ENCODE peak calls at places on chromosomes 11 and 22, in ten cellular contexts. One of them, this sample, is unnamed.

GRCh38 chr22:50292643-50293440 is 14.6 kb downstream of the PLXNB2 start:
- DNase-seq in adrenal gland: no peak
- DNase-seq in foreskin fibroblast: no peak
- DNase-seq in heart left ventricle: no peak
- DNase-seq in prostate gland: no peak
- DNase-seq in dorsolateral prefrontal cortex: no peak
- DNase-seq in fibroblast of pulmonary artery: no peak
- DNase-seq in CD4-positive, alpha-beta T cell: no peak
- DNase-seq in neural crest cell: no peak
- DNase-seq in AG10803: no peak
- DNase-seq in this sample: no peak

GRCh38 chr22:49807780-49808708 is 19.6 kb downstream of the BRD1 start:
- DNase-seq in prostate gland: no peak
- DNase-seq in AG10803: no peak
- DNase-seq in CD4-positive, alpha-beta T cell: no peak
- DNase-seq in fibroblast of pulmonary artery: peak
- DNase-seq in neural crest cell: no peak
- DNase-seq in foreskin fibroblast: no peak
- DNase-seq in heart left ventricle: no peak
- DNase-seq in adrenal gland: no peak
- DNase-seq in dorsolateral prefrontal cortex: no peak
- DNase-seq in this sample: no peak

GRCh38 chr22:49963647-49964026 is 3.1 kb downstream of the PIM3 start:
- DNase-seq in AG10803: no peak
- DNase-seq in prostate gland: peak
- DNase-seq in neural crest cell: no peak
- DNase-seq in CD4-positive, alpha-beta T cell: no peak
- DNase-seq in dorsolateral prefrontal cortex: no peak
- DNase-seq in adrenal gland: peak
- DNase-seq in heart left ventricle: no peak
- DNase-seq in fibroblast of pulmonary artery: no peak
- DNase-seq in foreskin fibroblast: no peak
- DNase-seq in this sample: no peak

GRCh38 chr22:42304021-42304790 is 33.8 kb upstream of the TCF20 start:
- DNase-seq in prostate gland: no peak
- DNase-seq in foreskin fibroblast: no peak
- DNase-seq in adrenal gland: no peak
- DNase-seq in AG10803: no peak
- DNase-seq in dorsolateral prefrontal cortex: no peak
- DNase-seq in neural crest cell: no peak
- DNase-seq in fibroblast of pulmonary artery: no peak
- DNase-seq in heart left ventricle: no peak
- DNase-seq in CD4-positive, alpha-beta T cell: no peak
- DNase-seq in this sample: no peak

GRCh38 chr22:45864959-45865496 is 111.9 kb downstream of the WNT7B start:
- DNase-seq in fibroblast of pulmonary artery: no peak
- DNase-seq in AG10803: no peak
- DNase-seq in prostate gland: no peak
- DNase-seq in foreskin fibroblast: no peak
- DNase-seq in neural crest cell: no peak
- DNase-seq in adrenal gland: no peak
- DNase-seq in CD4-positive, alpha-beta T cell: no peak
- DNase-seq in heart left ventricle: no peak
- DNase-seq in dorsolateral prefrontal cortex: no peak
- DNase-seq in this sample: no peak

GRCh38 chr11:17354070-17354924 is 2.7 kb downstream of the NCR3LG1 start:
- DNase-seq in fibroblast of pulmonary artery: peak
- DNase-seq in foreskin fibroblast: peak
- DNase-seq in CD4-positive, alpha-beta T cell: peak
- DNase-seq in neural crest cell: peak
- DNase-seq in AG10803: peak
- DNase-seq in adrenal gland: peak
- DNase-seq in dorsolateral prefrontal cortex: no peak
- DNase-seq in heart left ventricle: peak
- DNase-seq in prostate gland: peak
- DNase-seq in this sample: peak

GRCh38 chr11:65184146-65184545 is 2.4 kb downstream of the CAPN1 start:
- DNase-seq in dorsolateral prefrontal cortex: no peak
- DNase-seq in neural crest cell: no peak
- DNase-seq in fibroblast of pulmonary artery: no peak
- DNase-seq in heart left ventricle: no peak
- DNase-seq in CD4-positive, alpha-beta T cell: no peak
- DNase-seq in AG10803: no peak
- DNase-seq in prostate gland: no peak
- DNase-seq in foreskin fibroblast: no peak
- DNase-seq in adrenal gland: no peak
- DNase-seq in this sample: no peak

GRCh38 chr11:102630598-102631448 is 5.7 kb upstream of the MMP20 start:
- DNase-seq in AG10803: no peak
- DNase-seq in fibroblast of pulmonary artery: no peak
- DNase-seq in neural crest cell: no peak
- DNase-seq in adrenal gland: no peak
- DNase-seq in heart left ventricle: no peak
- DNase-seq in CD4-positive, alpha-beta T cell: no peak
- DNase-seq in dorsolateral prefrontal cortex: no peak
- DNase-seq in prostate gland: no peak
- DNase-seq in foreskin fibroblast: peak
- DNase-seq in this sample: no peak

DNA sequence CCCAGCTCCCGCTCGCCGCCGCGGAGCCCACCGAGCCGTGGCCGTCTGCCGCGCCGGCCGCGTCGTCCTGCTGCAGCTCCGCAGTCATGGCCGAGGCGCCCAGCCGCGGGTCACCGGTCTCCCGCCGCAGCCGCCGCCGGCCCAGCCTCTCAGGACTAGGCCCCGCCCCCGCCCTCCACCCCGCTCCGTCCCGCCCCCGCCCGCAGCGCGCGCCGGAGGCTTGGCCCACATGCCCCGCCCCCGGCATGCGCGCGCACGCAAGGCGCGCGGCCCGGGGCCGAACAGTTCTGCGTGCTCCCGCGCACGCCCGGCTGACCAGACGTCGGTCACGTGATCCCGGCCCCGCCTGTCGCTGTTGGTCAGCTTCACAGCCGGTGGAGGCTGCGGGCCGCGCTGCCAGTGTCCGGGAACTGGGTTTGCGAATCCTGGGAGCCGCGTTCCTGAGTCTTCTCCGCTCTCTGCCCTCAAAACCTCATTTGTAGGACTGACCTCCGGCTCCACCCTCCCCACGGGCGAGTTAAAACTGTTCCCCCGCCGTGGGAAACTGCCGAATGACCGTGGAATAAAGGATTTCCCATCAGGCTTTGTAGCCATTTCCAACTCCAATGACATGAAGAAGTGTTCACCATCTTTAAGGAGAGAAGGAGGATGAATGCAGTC is at the start of gene USP28:
- DNase-seq in AG10803: peak
- DNase-seq in neural crest cell: peak
- DNase-seq in fibroblast of pulmonary artery: peak
- DNase-seq in adrenal gland: peak
- DNase-seq in heart left ventricle: peak
- DNase-seq in prostate gland: peak
- DNase-seq in foreskin fibroblast: peak
- DNase-seq in dorsolateral prefrontal cortex: peak
- DNase-seq in CD4-positive, alpha-beta T cell: peak
- DNase-seq in this sample: peak
- TF ChIP-seq CTCF in AG10803: no peak
- TF ChIP-seq CTCF in neural crest cell: no peak
- TF ChIP-seq CTCF in fibroblast of pulmonary artery: no peak
- TF ChIP-seq CTCF in adrenal gland: peak
- TF ChIP-seq CTCF in heart left ventricle: no peak
- TF ChIP-seq CTCF in prostate gland: no peak
- TF ChIP-seq CTCF in foreskin fibroblast: no peak
- TF ChIP-seq CTCF in dorsolateral prefrontal cortex: no peak
- TF ChIP-seq CTCF in CD4-positive, alpha-beta T cell: no peak
- TF ChIP-seq CTCF in this sample: no peak

DNA sequence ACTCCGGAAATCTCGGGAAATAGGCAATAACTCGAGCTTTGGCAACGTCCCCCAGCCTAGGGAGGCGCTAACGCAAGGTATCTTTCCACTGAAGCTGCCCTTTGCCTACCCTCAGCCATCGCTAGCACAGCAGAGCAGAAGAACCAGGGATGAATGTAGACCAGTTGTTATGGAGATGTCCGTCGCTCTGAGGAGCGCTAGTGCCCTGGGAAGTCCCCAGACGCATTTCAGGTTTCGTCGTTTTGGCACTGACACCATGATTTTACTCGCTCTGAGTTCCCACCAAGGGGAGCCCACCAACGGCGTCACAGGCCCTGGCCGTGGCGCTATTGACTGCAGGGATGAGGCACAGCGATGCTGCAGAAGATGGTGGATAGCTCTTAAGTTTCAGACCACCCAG is 22.7 kb upstream of the BDNF start:
- DNase-seq in neural crest cell: no peak
- DNase-seq in AG10803: peak
- DNase-seq in dorsolateral prefrontal cortex: no peak
- DNase-seq in heart left ventricle: no peak
- DNase-seq in adrenal gland: no peak
- DNase-seq in foreskin fibroblast: peak
- DNase-seq in prostate gland: no peak
- DNase-seq in CD4-positive, alpha-beta T cell: no peak
- DNase-seq in fibroblast of pulmonary artery: no peak
- DNase-seq in this sample: no peak
- TF ChIP-seq CTCF in neural crest cell: no peak
- TF ChIP-seq CTCF in AG10803: peak
- TF ChIP-seq CTCF in dorsolateral prefrontal cortex: no peak
- TF ChIP-seq CTCF in heart left ventricle: no peak
- TF ChIP-seq CTCF in adrenal gland: no peak
- TF ChIP-seq CTCF in foreskin fibroblast: no peak
- TF ChIP-seq CTCF in prostate gland: no peak
- TF ChIP-seq CTCF in CD4-positive, alpha-beta T cell: no peak
- TF ChIP-seq CTCF in fibroblast of pulmonary artery: no peak
- TF ChIP-seq CTCF in this sample: no peak

GRCh38 chr22:26131755-26132154 is 37.5 kb upstream of the SEZ6L start:
- DNase-seq in heart left ventricle: no peak
- DNase-seq in foreskin fibroblast: no peak
- DNase-seq in adrenal gland: no peak
- DNase-seq in fibroblast of pulmonary artery: no peak
- DNase-seq in CD4-positive, alpha-beta T cell: no peak
- DNase-seq in prostate gland: no peak
- DNase-seq in dorsolateral prefrontal cortex: no peak
- DNase-seq in neural crest cell: no peak
- DNase-seq in AG10803: no peak
- DNase-seq in this sample: no peak

GRCh38 chr22:26139320-26139719 is 29.9 kb upstream of the SEZ6L start:
- DNase-seq in prostate gland: peak
- DNase-seq in neural crest cell: no peak
- DNase-seq in heart left ventricle: no peak
- DNase-seq in foreskin fibroblast: no peak
- DNase-seq in AG10803: no peak
- DNase-seq in CD4-positive, alpha-beta T cell: no peak
- DNase-seq in adrenal gland: no peak
- DNase-seq in dorsolateral prefrontal cortex: no peak
- DNase-seq in fibroblast of pulmonary artery: no peak
- DNase-seq in this sample: no peak

DNA sequence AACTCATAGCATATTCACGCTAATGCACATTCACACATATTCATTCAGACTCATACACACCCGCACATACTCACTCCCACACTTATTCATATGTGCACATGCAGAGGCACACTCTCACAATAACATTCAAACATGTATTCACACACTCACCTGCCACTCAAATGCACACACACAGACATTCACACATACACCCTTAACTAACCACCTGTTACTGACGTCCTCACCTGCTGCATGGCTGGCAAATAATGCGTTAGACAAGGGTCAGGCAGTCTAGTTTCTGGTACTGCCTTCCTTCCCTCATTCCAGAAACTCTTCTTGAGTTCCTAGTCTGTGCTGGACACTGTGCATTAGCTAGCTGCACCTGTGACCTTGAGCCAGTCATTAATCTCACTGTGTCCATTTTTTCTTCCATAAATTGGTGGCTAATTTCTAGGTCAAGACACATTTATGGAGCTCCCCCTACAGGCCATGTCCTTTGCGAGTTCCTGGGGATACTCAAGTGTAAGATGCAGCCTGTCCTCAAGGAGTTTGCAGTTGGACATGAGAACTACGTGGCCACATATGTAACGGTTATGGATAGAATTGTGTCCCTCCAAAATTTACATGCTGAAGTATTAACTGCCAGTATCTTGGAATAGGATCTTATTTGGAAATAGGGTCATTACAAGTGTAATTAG is 34.5 kb upstream of the SEZ6L start:
- DNase-seq in fibroblast of pulmonary artery: no peak
- DNase-seq in heart left ventricle: no peak
- DNase-seq in foreskin fibroblast: no peak
- DNase-seq in prostate gland: no peak
- DNase-seq in AG10803: no peak
- DNase-seq in CD4-positive, alpha-beta T cell: no peak
- DNase-seq in neural crest cell: no peak
- DNase-seq in dorsolateral prefrontal cortex: no peak
- DNase-seq in adrenal gland: no peak
- DNase-seq in this sample: no peak
- TF ChIP-seq CTCF in fibroblast of pulmonary artery: no peak
- TF ChIP-seq CTCF in heart left ventricle: no peak
- TF ChIP-seq CTCF in foreskin fibroblast: no peak
- TF ChIP-seq CTCF in prostate gland: no peak
- TF ChIP-seq CTCF in AG10803: no peak
- TF ChIP-seq CTCF in CD4-positive, alpha-beta T cell: no peak
- TF ChIP-seq CTCF in neural crest cell: peak
- TF ChIP-seq CTCF in dorsolateral prefrontal cortex: no peak
- TF ChIP-seq CTCF in adrenal gland: no peak
- TF ChIP-seq CTCF in this sample: peak

GRCh38 chr11:119863236-119863635 is 134.2 kb upstream of the NECTIN1 start:
- DNase-seq in adrenal gland: no peak
- DNase-seq in CD4-positive, alpha-beta T cell: no peak
- DNase-seq in dorsolateral prefrontal cortex: no peak
- DNase-seq in fibroblast of pulmonary artery: no peak
- DNase-seq in AG10803: no peak
- DNase-seq in foreskin fibroblast: no peak
- DNase-seq in heart left ventricle: no peak
- DNase-seq in prostate gland: no peak
- DNase-seq in neural crest cell: no peak
- DNase-seq in this sample: no peak

GRCh38 chr11:119860561-119861094 is 131.6 kb upstream of the NECTIN1 start:
- DNase-seq in neural crest cell: no peak
- DNase-seq in prostate gland: no peak
- DNase-seq in CD4-positive, alpha-beta T cell: no peak
- DNase-seq in AG10803: no peak
- DNase-seq in dorsolateral prefrontal cortex: no peak
- DNase-seq in fibroblast of pulmonary artery: no peak
- DNase-seq in foreskin fibroblast: no peak
- DNase-seq in adrenal gland: no peak
- DNase-seq in heart left ventricle: no peak
- DNase-seq in this sample: no peak

GRCh38 chr11:119864836-119865235 is 135.8 kb upstream of the NECTIN1 start:
- DNase-seq in foreskin fibroblast: no peak
- DNase-seq in dorsolateral prefrontal cortex: no peak
- DNase-seq in CD4-positive, alpha-beta T cell: no peak
- DNase-seq in AG10803: no peak
- DNase-seq in prostate gland: no peak
- DNase-seq in heart left ventricle: no peak
- DNase-seq in neural crest cell: no peak
- DNase-seq in adrenal gland: no peak
- DNase-seq in fibroblast of pulmonary artery: no peak
- DNase-seq in this sample: no peak

GRCh38 chr11:119861160-119861559 is 132.2 kb upstream of the NECTIN1 start:
- DNase-seq in heart left ventricle: no peak
- DNase-seq in dorsolateral prefrontal cortex: no peak
- DNase-seq in foreskin fibroblast: no peak
- DNase-seq in adrenal gland: no peak
- DNase-seq in fibroblast of pulmonary artery: no peak
- DNase-seq in AG10803: no peak
- DNase-seq in CD4-positive, alpha-beta T cell: no peak
- DNase-seq in neural crest cell: no peak
- DNase-seq in prostate gland: no peak
- DNase-seq in this sample: no peak

DNA sequence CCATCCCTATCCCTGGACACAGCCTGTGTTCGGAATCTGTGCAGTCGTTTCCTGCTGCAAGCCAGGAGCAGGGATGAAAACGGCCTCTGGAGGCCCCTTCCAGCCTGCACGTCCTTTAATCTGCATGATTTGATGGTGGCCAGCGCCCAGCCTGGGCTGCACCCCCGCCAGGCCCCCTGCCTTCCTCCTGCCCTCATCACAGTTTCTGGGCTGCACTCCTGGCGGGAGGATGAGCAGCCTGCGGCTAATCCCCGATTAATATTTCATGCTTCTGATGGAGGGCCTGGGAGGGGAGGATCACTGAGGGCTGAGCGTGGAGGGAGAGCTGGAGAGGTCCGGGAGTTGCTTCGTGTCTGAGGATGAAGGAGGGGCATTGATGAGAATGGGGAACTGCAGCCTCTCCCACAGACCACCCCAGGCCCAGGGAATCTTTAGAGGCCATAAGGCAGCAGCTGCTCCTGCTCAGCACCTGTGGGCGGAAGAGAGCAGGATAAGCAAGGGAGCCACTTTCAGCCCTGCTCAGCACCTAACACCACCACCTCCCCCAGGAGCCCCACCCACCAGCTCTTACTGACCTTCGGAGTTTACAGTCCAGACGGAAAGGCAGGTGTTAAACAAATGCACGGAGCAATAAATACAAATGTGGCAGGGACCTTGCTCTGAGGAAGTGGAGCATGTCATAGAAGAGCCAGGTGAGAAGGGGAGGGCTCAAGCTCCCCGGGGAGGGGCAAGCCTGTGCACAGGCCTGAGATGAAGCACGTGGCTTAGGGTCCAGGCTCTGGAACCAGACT is 135.0 kb upstream of the NECTIN1 start:
- DNase-seq in heart left ventricle: no peak
- DNase-seq in adrenal gland: no peak
- DNase-seq in fibroblast of pulmonary artery: no peak
- DNase-seq in AG10803: no peak
- DNase-seq in dorsolateral prefrontal cortex: no peak
- DNase-seq in foreskin fibroblast: no peak
- DNase-seq in CD4-positive, alpha-beta T cell: no peak
- DNase-seq in prostate gland: no peak
- DNase-seq in neural crest cell: no peak
- DNase-seq in this sample: no peak
- TF ChIP-seq CTCF in heart left ventricle: no peak
- TF ChIP-seq CTCF in adrenal gland: no peak
- TF ChIP-seq CTCF in fibroblast of pulmonary artery: no peak
- TF ChIP-seq CTCF in AG10803: no peak
- TF ChIP-seq CTCF in dorsolateral prefrontal cortex: no peak
- TF ChIP-seq CTCF in foreskin fibroblast: no peak
- TF ChIP-seq CTCF in CD4-positive, alpha-beta T cell: no peak
- TF ChIP-seq CTCF in prostate gland: no peak
- TF ChIP-seq CTCF in neural crest cell: no peak
- TF ChIP-seq CTCF in this sample: no peak